ENCODE peak calls at places on chromosomes 12 and 14, in nine cellular contexts. F, J, Z, E, Q, X, L, K and Y are unnamed samples.

GRCh38 chr14:106657460-106657859 is 1131.1 kb downstream of the TMEM121 start:
- DNase-seq in F (no peak), J (no peak), Z (no peak), E (no peak), Q (no peak), X (no peak), L (no peak), K (no peak), Y (no peak)

GRCh38 chr12:49970030-49970429 is 2.7 kb upstream of the AQP6 start:
- DNase-seq in F (no peak), J (no peak), Z (no peak), E (peak; percentile 57), Q (no peak), X (no peak), L (no peak), K (no peak), Y (no peak)

GRCh38 chr12:108090932-108091331 is 38.2 kb upstream of the WSCD2 start:
- DNase-seq in F (no peak), J (no peak), Z (no peak), E (no peak), Q (no peak), X (no peak), L (no peak), K (no peak), Y (no peak)

GRCh38 chr12:2009623-2010022 is 5.4 kb upstream of the DCP1B start:
- DNase-seq in F (no peak), J (peak; percentile 18), Z (no peak), E (no peak), Q (no peak), X (no peak), L (no peak), K (peak; percentile 14), Y (no peak)

GRCh38 chr14:23573384-23573783 is 5.2 kb downstream of the JPH4 start:
- DNase-seq in F (no peak), J (no peak), Z (no peak), E (peak; percentile 48), Q (no peak), X (no peak), L (no peak), K (no peak), Y (peak; percentile 62)

GRCh38 chr12:27841392-27841882 is 61.4 kb upstream of the MANSC4 start:
- DNase-seq in F (no peak), J (peak; percentile 55), Z (no peak), E (no peak), Q (no peak), X (no peak), L (no peak), K (no peak), Y (no peak)

GRCh38 chr14:54857830-54858269 is 44.8 kb downstream of the GCH1 start:
- DNase-seq in F (no peak), J (no peak), Z (no peak), E (no peak), Q (no peak), X (no peak), L (no peak), K (no peak), Y (peak; percentile 23)

GRCh38 chr12:107783406-107784376 is 9.2 kb downstream of the ASCL4 start:
- DNase-seq in F (no peak), J (no peak), Z (no peak), E (no peak), Q (no peak), X (no peak), L (no peak), K (no peak), Y (no peak)

GRCh38 chr12:6667559-6668210 is 4.8 kb upstream of the ING4 start:
- DNase-seq in F (no peak), J (no peak), Z (no peak), E (peak; percentile 52), Q (no peak), X (no peak), L (no peak), K (no peak), Y (no peak)
- TF ChIP-seq CTCF in F (no peak), J (peak; percentile 43), Z (no peak), E (no peak), Q (no peak), X (no peak), L (no peak), K (peak; percentile 18), Y (no peak)

GRCh38 chr14:89237923-89238529 is 179.0 kb downstream of the FOXN3 start:
- DNase-seq in F (no peak), J (peak; percentile 57), Z (no peak), E (no peak), Q (no peak), X (no peak), L (no peak), K (peak; percentile 51), Y (no peak)
- TF ChIP-seq CTCF in F (peak; percentile 50), J (peak; percentile 56), Z (peak; percentile 34), E (peak; percentile 26), Q (no peak), X (no peak), L (no peak), K (peak; percentile 48), Y (no peak)

DNA sequence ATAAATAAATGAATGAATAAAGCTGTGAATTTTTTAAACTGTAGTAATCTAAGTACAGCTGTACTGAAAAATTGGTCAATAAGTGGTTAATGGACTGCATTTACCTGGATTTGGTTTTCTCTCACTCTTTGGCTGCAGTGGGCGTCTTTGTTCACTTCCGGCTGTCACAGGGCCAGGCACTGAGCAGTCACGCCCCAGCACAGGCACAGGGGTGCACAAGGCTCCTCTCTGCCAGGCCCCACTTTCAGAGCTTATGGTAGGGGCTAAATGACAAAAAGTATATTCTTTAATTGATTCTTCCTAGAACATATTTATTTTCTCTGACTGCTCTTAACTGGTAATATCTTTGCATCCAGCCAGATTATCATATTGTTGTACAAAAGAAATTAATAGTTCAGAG is 70.6 kb upstream of the DYNC1H1 start:
- DNase-seq in F (no peak), J (no peak), Z (no peak), E (no peak), Q (no peak), X (no peak), L (no peak), K (no peak), Y (peak; percentile 39)
- TF ChIP-seq CTCF in F (no peak), J (no peak), Z (no peak), E (no peak), Q (no peak), X (no peak), L (no peak), K (no peak), Y (no peak)

GRCh38 chr12:113598815-113599406 is 127.2 kb upstream of the LHX5 start:
- DNase-seq in F (no peak), J (no peak), Z (no peak), E (no peak), Q (no peak), X (no peak), L (no peak), K (no peak), Y (no peak)
- TF ChIP-seq CTCF in F (no peak), J (no peak), Z (no peak), E (no peak), Q (no peak), X (no peak), L (no peak), K (no peak), Y (no peak)

DNA sequence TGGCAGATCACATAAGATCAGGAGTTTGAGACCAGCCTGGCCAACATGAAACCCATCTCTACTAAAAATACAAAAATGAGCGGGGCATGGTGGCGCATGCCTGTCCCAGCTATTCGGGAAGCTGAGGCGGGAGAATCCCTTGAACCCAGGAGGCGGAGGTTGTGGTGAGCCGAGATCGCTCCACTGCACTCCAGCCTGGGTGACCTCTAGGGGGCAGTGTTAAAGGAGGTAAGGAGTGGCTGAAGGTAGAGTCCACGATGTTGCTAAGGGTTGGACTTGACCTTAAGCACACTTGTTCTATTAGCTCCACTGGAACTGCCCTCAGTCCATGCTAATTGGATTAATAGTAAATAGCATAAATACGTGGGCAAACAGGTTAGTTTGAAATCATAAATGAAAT is 62.4 kb upstream of the PSMC1 start:
- DNase-seq in F (peak; percentile 4), J (peak; percentile 2), Z (no peak), E (no peak), Q (peak; percentile 22), X (peak; percentile 11), L (peak; percentile 28), K (no peak), Y (no peak)
- TF ChIP-seq CTCF in F (peak; percentile 44), J (peak; percentile 16), Z (no peak), E (no peak), Q (no peak), X (no peak), L (peak; percentile 46), K (peak; percentile 12), Y (no peak)

GRCh38 chr12:58009355-58009754 is 68.0 kb downstream of the ATP23 start:
- DNase-seq in F (no peak), J (peak; percentile 26), Z (no peak), E (no peak), Q (no peak), X (no peak), L (no peak), K (no peak), Y (no peak)
- TF ChIP-seq CTCF in F (no peak), J (no peak), Z (no peak), E (no peak), Q (no peak), X (no peak), L (no peak), K (no peak), Y (no peak)

DNA sequence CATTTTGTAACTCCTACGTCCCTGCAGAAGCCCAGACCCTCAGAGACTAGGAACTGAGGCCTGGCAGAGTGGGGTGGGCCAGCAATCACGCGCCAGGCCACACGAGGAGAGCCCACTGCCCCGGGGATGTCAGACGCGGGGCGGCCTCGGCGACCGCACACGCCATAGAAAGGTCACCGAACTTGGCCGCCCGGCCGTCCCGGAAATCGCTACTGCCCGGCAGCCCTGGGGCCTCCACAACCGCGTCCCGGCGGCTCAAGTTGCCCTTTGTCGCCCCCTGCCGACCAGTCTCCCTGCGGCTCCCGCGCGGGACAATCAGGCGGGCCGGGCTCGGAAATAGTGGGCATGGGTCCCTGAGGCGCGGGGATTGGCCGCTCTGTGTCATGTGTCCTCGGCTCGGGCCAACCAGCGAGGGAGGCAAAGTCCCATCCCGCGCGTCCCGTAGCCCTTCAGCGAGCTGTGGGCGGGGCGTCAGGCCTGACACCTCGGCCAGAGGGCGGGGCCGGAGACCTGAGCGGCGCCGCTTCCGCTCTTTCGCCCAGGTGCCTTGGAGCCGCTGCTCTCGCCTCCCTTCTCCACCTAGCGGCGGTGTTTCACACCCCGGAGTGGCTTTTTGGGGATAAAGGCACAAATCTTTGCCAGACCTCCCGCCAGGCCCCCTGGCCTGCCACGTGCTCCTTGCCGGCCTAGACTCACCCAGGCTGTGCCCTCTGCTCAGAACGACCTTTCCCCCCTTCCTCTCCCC is 33.4 kb upstream of the DEGS2 start:
- DNase-seq in F (peak; percentile 100), J (peak; percentile 98), Z (peak; percentile 98), E (peak; percentile 99), Q (peak; percentile 100), X (peak; percentile 100), L (peak; percentile 100), K (peak; percentile 95), Y (peak; percentile 100)
- TF ChIP-seq CTCF in F (peak; percentile 93), J (peak; percentile 79), Z (peak; percentile 80), E (peak; percentile 88), Q (peak; percentile 97), X (peak; percentile 87), L (peak; percentile 97), K (peak; percentile 75), Y (peak; percentile 91)